ENCODE peak calls at places on chromosomes 3 and 15, in seven cellular contexts. C, A, U, T, Y, X and O are unnamed samples.

GRCh38 chr15:65930134-65930533 is 60.8 kb downstream of the RAB11A start:
- DNase-seq in C (no peak), A (no peak), U (no peak), T (no peak), Y (no peak), X (no peak), O (no peak)

GRCh38 chr3:53346514-53346913 is 829 bp downstream of the DCP1A start:
- DNase-seq in C (no peak), A (no peak), U (peak; percentile 4), T (no peak), Y (no peak), X (no peak), O (no peak)

GRCh38 chr3:24748472-24748871 is 253.8 kb upstream of the THRB start:
- DNase-seq in C (no peak), A (no peak), U (no peak), T (no peak), Y (no peak), X (no peak), O (no peak)

GRCh38 chr3:69865920-69866679 is 126.8 kb downstream of the MITF start:
- DNase-seq in C (peak; percentile 53), A (no peak), U (no peak), T (no peak), Y (no peak), X (peak; percentile 11), O (no peak)

GRCh38 chr3:39050020-39050419 is 1.7 kb downstream of the SCN11A start:
- DNase-seq in C (no peak), A (peak; percentile 24), U (no peak), T (no peak), Y (no peak), X (no peak), O (no peak)

GRCh38 chr15:67185621-67186225 is 68.7 kb downstream of the AAGAB start:
- DNase-seq in C (peak; percentile 78), A (no peak), U (no peak), T (no peak), Y (no peak), X (no peak), O (no peak)

GRCh38 chr3:39577541-39577940 is 110.1 kb downstream of the MOBP start:
- DNase-seq in C (no peak), A (no peak), U (no peak), T (no peak), Y (no peak), X (no peak), O (no peak)

GRCh38 chr3:12463686-12464085 is 20.6 kb upstream of the TSEN2 start:
- DNase-seq in C (no peak), A (no peak), U (no peak), T (no peak), Y (no peak), X (no peak), O (no peak)

GRCh38 chr3:55065331-55065730 is 137.5 kb upstream of the LRTM1 start:
- DNase-seq in C (no peak), A (no peak), U (no peak), T (no peak), Y (no peak), X (no peak), O (no peak)

GRCh38 chr15:92429378-92430066 is 35.8 kb downstream of the ST8SIA2 start:
- DNase-seq in C (peak; percentile 26), A (no peak), U (no peak), T (peak; percentile 71), Y (no peak), X (no peak), O (no peak)

GRCh38 chr15:33309602-33310276 is 1.0 kb upstream of the RYR3 start:
- DNase-seq in C (peak; percentile 5), A (no peak), U (peak; percentile 49), T (no peak), Y (peak; percentile 65), X (no peak), O (no peak)

GRCh38 chr3:18412684-18413083 is 12.5 kb downstream of the SATB1 start:
- DNase-seq in C (no peak), A (no peak), U (no peak), T (no peak), Y (no peak), X (no peak), O (no peak)

GRCh38 chr3:64995857-64996564 is 308.2 kb upstream of the ADAMTS9 start:
- DNase-seq in C (peak; percentile 84), A (no peak), U (peak; percentile 19), T (no peak), Y (no peak), X (no peak), O (no peak)

GRCh38 chr3:129305592-129306091 is 27.0 kb downstream of the HMCES start:
- DNase-seq in C (peak; percentile 89), A (peak; percentile 52), U (peak; percentile 54), T (peak; percentile 57), Y (peak; percentile 64), X (peak; percentile 76), O (peak; percentile 62)

GRCh38 chr15:93314245-93314644 is 225.2 kb upstream of the RGMA start:
- DNase-seq in C (no peak), A (no peak), U (no peak), T (no peak), Y (no peak), X (no peak), O (no peak)

GRCh38 chr3:194686414-194686815 is 732 bp downstream of the FAM43A start:
- DNase-seq in C (peak; percentile 52), A (no peak), U (no peak), T (no peak), Y (no peak), X (no peak), O (no peak)

GRCh38 chr3:65548848-65549625 is 489.7 kb downstream of the MAGI1 start:
- DNase-seq in C (no peak), A (no peak), U (peak; percentile 49), T (no peak), Y (peak; percentile 52), X (peak; percentile 23), O (peak; percentile 40)

GRCh38 chr3:41418961-41419691 is 219.8 kb downstream of the CTNNB1 start:
- DNase-seq in C (peak; percentile 97), A (no peak), U (no peak), T (no peak), Y (no peak), X (no peak), O (no peak)

GRCh38 chr3:155339052-155339451 is 45.6 kb upstream of the STRIT1 start:
- DNase-seq in C (no peak), A (no peak), U (no peak), T (peak; percentile 3), Y (no peak), X (no peak), O (no peak)

GRCh38 chr15:93146196-93146595 is 57.2 kb upstream of the RGMA start:
- DNase-seq in C (no peak), A (no peak), U (no peak), T (no peak), Y (no peak), X (no peak), O (no peak)

GRCh38 chr3:194707176-194707575 is 21.5 kb downstream of the FAM43A start:
- DNase-seq in C (no peak), A (no peak), U (no peak), T (no peak), Y (no peak), X (no peak), O (no peak)

GRCh38 chr15:57017024-57017423 is 98.6 kb downstream of the TCF12 start:
- DNase-seq in C (peak; percentile 44), A (no peak), U (no peak), T (no peak), Y (no peak), X (no peak), O (no peak)

DNA sequence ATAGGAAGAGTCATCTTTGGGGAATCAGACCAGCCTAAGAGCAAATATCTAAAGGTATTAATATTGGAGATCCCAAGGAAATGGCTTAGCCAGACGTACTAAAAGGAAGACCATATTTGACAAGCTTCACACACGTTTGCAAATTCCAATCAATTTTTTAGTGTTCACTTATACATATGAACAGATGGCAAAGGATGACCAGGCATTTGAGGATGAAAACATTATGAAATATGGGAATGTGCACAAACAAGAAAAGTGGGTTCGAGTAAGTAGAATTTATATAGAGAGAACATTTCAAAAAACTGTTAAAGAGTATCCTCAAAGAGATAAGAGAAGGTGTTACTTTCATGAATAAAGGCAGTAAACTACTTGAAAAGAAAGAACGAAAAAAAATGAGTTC is 25.9 kb upstream of the CRYBG3 start:
- DNase-seq in C (no peak), A (no peak), U (no peak), T (no peak), Y (no peak), X (no peak), O (no peak)
- TF ChIP-seq CTCF in C (no peak), A (no peak), U (no peak), T (no peak), Y (no peak), X (no peak), O (no peak)

GRCh38 chr15:77654975-77655374 is 22.3 kb upstream of the LINGO1 start:
- DNase-seq in C (no peak), A (peak; percentile 8), U (peak; percentile 34), T (no peak), Y (no peak), X (peak; percentile 55), O (peak; percentile 33)
- TF ChIP-seq CTCF in C (peak; percentile 51), A (peak; percentile 20), U (peak; percentile 47), T (peak; percentile 20), Y (no peak), X (peak; percentile 54), O (peak; percentile 55)

DNA sequence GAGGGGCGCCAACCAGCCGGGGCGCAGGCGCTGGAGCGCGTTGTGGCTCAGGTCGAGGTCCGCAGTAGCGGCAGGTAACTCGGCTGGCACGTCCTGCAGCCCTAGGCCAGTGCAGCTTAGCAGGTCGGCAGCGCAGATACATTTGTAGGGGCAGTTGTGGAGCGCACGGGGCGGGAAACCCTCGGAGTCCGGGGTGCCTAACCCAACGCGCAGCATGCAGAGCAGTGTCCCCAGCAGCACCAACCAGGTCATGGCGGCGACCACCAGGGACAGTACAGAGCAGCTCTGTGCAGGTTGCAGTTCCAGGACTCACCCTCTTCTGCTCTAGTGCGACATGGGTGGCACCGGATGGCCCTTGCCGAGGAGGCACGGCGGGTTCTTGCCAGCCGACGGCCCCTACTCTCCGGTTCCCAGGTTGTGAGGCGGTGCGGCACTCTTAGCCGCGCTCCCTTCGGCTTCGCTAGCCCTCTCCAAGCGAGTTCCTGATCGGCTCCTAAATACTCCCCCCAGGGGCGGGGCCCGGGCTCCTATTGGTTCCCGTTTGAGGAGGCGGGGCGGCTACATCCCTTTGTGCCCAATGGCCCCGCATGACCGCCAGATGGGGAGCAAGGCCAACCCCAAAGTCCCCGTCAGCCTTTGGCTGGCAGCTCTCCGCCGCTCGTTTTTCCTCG is at the start of gene AMIGO3:
- DNase-seq in C (peak; percentile 93), A (peak; percentile 70), U (peak; percentile 91), T (peak; percentile 58), Y (peak; percentile 98), X (peak; percentile 97), O (peak; percentile 90)
- TF ChIP-seq CTCF in C (peak; percentile 54), A (peak; percentile 1), U (peak; percentile 59), T (peak; percentile 42), Y (peak; percentile 47), X (peak; percentile 58), O (peak; percentile 73)

GRCh38 chr3:89533320-89533719 is 425.9 kb downstream of the EPHA3 start:
- DNase-seq in C (no peak), A (no peak), U (no peak), T (no peak), Y (no peak), X (no peak), O (no peak)

GRCh38 chr3:89525597-89525996 is 418.2 kb downstream of the EPHA3 start:
- DNase-seq in C (no peak), A (no peak), U (no peak), T (no peak), Y (no peak), X (no peak), O (no peak)

GRCh38 chr3:89522168-89522567 is 414.7 kb downstream of the EPHA3 start:
- DNase-seq in C (peak; percentile 13), A (no peak), U (no peak), T (no peak), Y (no peak), X (no peak), O (no peak)

GRCh38 chr3:89527736-89528335 is 420.4 kb downstream of the EPHA3 start:
- DNase-seq in C (peak; percentile 48), A (no peak), U (no peak), T (no peak), Y (no peak), X (no peak), O (no peak)
- TF ChIP-seq CTCF in C (peak; percentile 42), A (no peak), U (no peak), T (no peak), Y (no peak), X (no peak), O (no peak)